ENCODE peak calls at places on chromosome 10, in four cellular contexts. One of them, this sample, is unnamed.

GRCh38 chr10:133128126-133129081 is 31.6 kb upstream of the KNDC1 start:
- DNase-seq in activated CD4-positive, alpha-beta T cell treated with anti-CD3 and anti-CD28 coated beads, Interleukin-2, amount 50 U/mL, for 4 hours: no peak
- DNase-seq in HFF-Myc: no peak
- DNase-seq in cardiac fibroblast: no peak
- DNase-seq in this sample: no peak

GRCh38 chr10:29248156-29248555 is 40.7 kb upstream of the LYZL1 start:
- DNase-seq in cardiac fibroblast: no peak
- DNase-seq in HFF-Myc: no peak
- DNase-seq in activated CD4-positive, alpha-beta T cell treated with anti-CD3 and anti-CD28 coated beads, Interleukin-2, amount 50 U/mL, for 4 hours: no peak
- DNase-seq in this sample: no peak

GRCh38 chr10:19811517-19811916 is 4.7 kb upstream of the PLXDC2 start:
- DNase-seq in activated CD4-positive, alpha-beta T cell treated with anti-CD3 and anti-CD28 coated beads, Interleukin-2, amount 50 U/mL, for 4 hours: no peak
- DNase-seq in cardiac fibroblast: peak
- DNase-seq in HFF-Myc: no peak
- DNase-seq in this sample: no peak

GRCh38 chr10:28393956-28394568 is 91.2 kb upstream of the MPP7 start:
- DNase-seq in cardiac fibroblast: peak
- DNase-seq in activated CD4-positive, alpha-beta T cell treated with anti-CD3 and anti-CD28 coated beads, Interleukin-2, amount 50 U/mL, for 4 hours: peak
- DNase-seq in HFF-Myc: peak
- DNase-seq in this sample: no peak

GRCh38 chr10:59007307-59008025 is 169.0 kb upstream of the PHYHIPL start:
- DNase-seq in HFF-Myc: no peak
- DNase-seq in activated CD4-positive, alpha-beta T cell treated with anti-CD3 and anti-CD28 coated beads, Interleukin-2, amount 50 U/mL, for 4 hours: no peak
- DNase-seq in cardiac fibroblast: no peak
- DNase-seq in this sample: no peak

GRCh38 chr10:102234866-102235597 is 6.3 kb downstream of the PITX3 start:
- DNase-seq in activated CD4-positive, alpha-beta T cell treated with anti-CD3 and anti-CD28 coated beads, Interleukin-2, amount 50 U/mL, for 4 hours: no peak
- DNase-seq in HFF-Myc: no peak
- DNase-seq in cardiac fibroblast: no peak
- DNase-seq in this sample: no peak

GRCh38 chr10:103818110-103818509 is 37.3 kb downstream of the SH3PXD2A start:
- DNase-seq in cardiac fibroblast: no peak
- DNase-seq in activated CD4-positive, alpha-beta T cell treated with anti-CD3 and anti-CD28 coated beads, Interleukin-2, amount 50 U/mL, for 4 hours: no peak
- DNase-seq in HFF-Myc: no peak
- DNase-seq in this sample: no peak

GRCh38 chr10:74913321-74913980 is 87.1 kb downstream of the KAT6B start:
- DNase-seq in HFF-Myc: no peak
- DNase-seq in cardiac fibroblast: no peak
- DNase-seq in activated CD4-positive, alpha-beta T cell treated with anti-CD3 and anti-CD28 coated beads, Interleukin-2, amount 50 U/mL, for 4 hours: no peak
- DNase-seq in this sample: no peak

GRCh38 chr10:132169031-132169765 is 17.6 kb upstream of the DPYSL4 start:
- DNase-seq in activated CD4-positive, alpha-beta T cell treated with anti-CD3 and anti-CD28 coated beads, Interleukin-2, amount 50 U/mL, for 4 hours: no peak
- DNase-seq in HFF-Myc: no peak
- DNase-seq in cardiac fibroblast: no peak
- DNase-seq in this sample: no peak

GRCh38 chr10:113665806-113666354 is 2.0 kb upstream of the NRAP start:
- DNase-seq in HFF-Myc: no peak
- DNase-seq in cardiac fibroblast: peak
- DNase-seq in activated CD4-positive, alpha-beta T cell treated with anti-CD3 and anti-CD28 coated beads, Interleukin-2, amount 50 U/mL, for 4 hours: no peak
- DNase-seq in this sample: no peak

GRCh38 chr10:7505196-7505595 is 94.4 kb upstream of the SFMBT2 start:
- DNase-seq in cardiac fibroblast: no peak
- DNase-seq in activated CD4-positive, alpha-beta T cell treated with anti-CD3 and anti-CD28 coated beads, Interleukin-2, amount 50 U/mL, for 4 hours: no peak
- DNase-seq in HFF-Myc: no peak
- DNase-seq in this sample: no peak